ENCODE peak calls at places on chromosomes 16 and 17, in seven cellular contexts. One of them, this sample, is unnamed.

GRCh38 chr16:57826706-57827625 is 24.7 kb upstream of the KIFC3 start:
- DNase-seq in HS-27A: no peak
- DNase-seq in activated naive CD4-positive, alpha-beta T cell: no peak
- DNase-seq in thoracic aorta: no peak
- DNase-seq in endodermal cell: no peak
- DNase-seq in activated CD8-positive, alpha-beta T cell treated with anti-CD3 and anti-CD28 coated beads, Interleukin-2, amount 10 ng/mL, durations not matched to agents 7 days and 5 days: no peak
- DNase-seq in IMR-90: no peak
- DNase-seq in this sample: no peak

GRCh38 chr16:22789281-22789945 is 24.5 kb upstream of the HS3ST2 start:
- DNase-seq in HS-27A: no peak
- DNase-seq in activated naive CD4-positive, alpha-beta T cell: no peak
- DNase-seq in thoracic aorta: no peak
- DNase-seq in endodermal cell: no peak
- DNase-seq in activated CD8-positive, alpha-beta T cell treated with anti-CD3 and anti-CD28 coated beads, Interleukin-2, amount 10 ng/mL, durations not matched to agents 7 days and 5 days: no peak
- DNase-seq in IMR-90: no peak
- DNase-seq in this sample: no peak

GRCh38 chr17:72719582-72720493 is 372.6 kb downstream of the SLC39A11 start:
- DNase-seq in HS-27A: no peak
- DNase-seq in activated naive CD4-positive, alpha-beta T cell: no peak
- DNase-seq in thoracic aorta: no peak
- DNase-seq in endodermal cell: no peak
- DNase-seq in activated CD8-positive, alpha-beta T cell treated with anti-CD3 and anti-CD28 coated beads, Interleukin-2, amount 10 ng/mL, durations not matched to agents 7 days and 5 days: peak
- DNase-seq in IMR-90: peak
- DNase-seq in this sample: no peak

GRCh38 chr17:7228920-7229319 is 5.4 kb downstream of the DVL2 start:
- DNase-seq in HS-27A: no peak
- DNase-seq in activated naive CD4-positive, alpha-beta T cell: no peak
- DNase-seq in thoracic aorta: no peak
- DNase-seq in endodermal cell: no peak
- DNase-seq in activated CD8-positive, alpha-beta T cell treated with anti-CD3 and anti-CD28 coated beads, Interleukin-2, amount 10 ng/mL, durations not matched to agents 7 days and 5 days: no peak
- DNase-seq in IMR-90: no peak
- DNase-seq in this sample: no peak

GRCh38 chr16:53892155-53892554 is 188.2 kb downstream of the FTO start:
- DNase-seq in HS-27A: no peak
- DNase-seq in activated naive CD4-positive, alpha-beta T cell: no peak
- DNase-seq in thoracic aorta: no peak
- DNase-seq in endodermal cell: peak
- DNase-seq in activated CD8-positive, alpha-beta T cell treated with anti-CD3 and anti-CD28 coated beads, Interleukin-2, amount 10 ng/mL, durations not matched to agents 7 days and 5 days: peak
- DNase-seq in IMR-90: peak
- DNase-seq in this sample: peak

GRCh38 chr17:29126268-29126923 is 53.8 kb downstream of the MYO18A start:
- DNase-seq in HS-27A: no peak
- DNase-seq in activated naive CD4-positive, alpha-beta T cell: no peak
- DNase-seq in thoracic aorta: no peak
- DNase-seq in endodermal cell: no peak
- DNase-seq in activated CD8-positive, alpha-beta T cell treated with anti-CD3 and anti-CD28 coated beads, Interleukin-2, amount 10 ng/mL, durations not matched to agents 7 days and 5 days: no peak
- DNase-seq in IMR-90: no peak
- DNase-seq in this sample: no peak

GRCh38 chr17:50059759-50060273 is 3.9 kb downstream of the ITGA3 start:
- DNase-seq in HS-27A: no peak
- DNase-seq in activated naive CD4-positive, alpha-beta T cell: no peak
- DNase-seq in thoracic aorta: peak
- DNase-seq in endodermal cell: peak
- DNase-seq in activated CD8-positive, alpha-beta T cell treated with anti-CD3 and anti-CD28 coated beads, Interleukin-2, amount 10 ng/mL, durations not matched to agents 7 days and 5 days: no peak
- DNase-seq in IMR-90: peak
- DNase-seq in this sample: no peak

GRCh38 chr16:10611825-10612342 is 31.5 kb upstream of the EMP2 start:
- DNase-seq in HS-27A: no peak
- DNase-seq in activated naive CD4-positive, alpha-beta T cell: no peak
- DNase-seq in thoracic aorta: no peak
- DNase-seq in endodermal cell: no peak
- DNase-seq in activated CD8-positive, alpha-beta T cell treated with anti-CD3 and anti-CD28 coated beads, Interleukin-2, amount 10 ng/mL, durations not matched to agents 7 days and 5 days: no peak
- DNase-seq in IMR-90: no peak
- DNase-seq in this sample: no peak

GRCh38 chr16:49755291-49755611 is 100.7 kb downstream of the ZNF423 start:
- DNase-seq in HS-27A: no peak
- DNase-seq in activated naive CD4-positive, alpha-beta T cell: no peak
- DNase-seq in thoracic aorta: no peak
- DNase-seq in endodermal cell: no peak
- DNase-seq in activated CD8-positive, alpha-beta T cell treated with anti-CD3 and anti-CD28 coated beads, Interleukin-2, amount 10 ng/mL, durations not matched to agents 7 days and 5 days: no peak
- DNase-seq in IMR-90: peak
- DNase-seq in this sample: peak

GRCh38 chr17:20300399-20301037 is 166.8 kb downstream of the LGALS9B start:
- DNase-seq in HS-27A: no peak
- DNase-seq in activated naive CD4-positive, alpha-beta T cell: no peak
- DNase-seq in thoracic aorta: no peak
- DNase-seq in endodermal cell: peak
- DNase-seq in activated CD8-positive, alpha-beta T cell treated with anti-CD3 and anti-CD28 coated beads, Interleukin-2, amount 10 ng/mL, durations not matched to agents 7 days and 5 days: no peak
- DNase-seq in IMR-90: peak
- DNase-seq in this sample: no peak

GRCh38 chr16:75244844-75245758 is 6.3 kb downstream of the BCAR1 start:
- DNase-seq in HS-27A: peak
- DNase-seq in activated naive CD4-positive, alpha-beta T cell: no peak
- DNase-seq in thoracic aorta: peak
- DNase-seq in endodermal cell: peak
- DNase-seq in activated CD8-positive, alpha-beta T cell treated with anti-CD3 and anti-CD28 coated beads, Interleukin-2, amount 10 ng/mL, durations not matched to agents 7 days and 5 days: no peak
- DNase-seq in IMR-90: peak
- DNase-seq in this sample: peak

GRCh38 chr17:80498242-80498919 is 22.0 kb upstream of the NPTX1 start:
- DNase-seq in HS-27A: no peak
- DNase-seq in activated naive CD4-positive, alpha-beta T cell: no peak
- DNase-seq in thoracic aorta: no peak
- DNase-seq in endodermal cell: no peak
- DNase-seq in activated CD8-positive, alpha-beta T cell treated with anti-CD3 and anti-CD28 coated beads, Interleukin-2, amount 10 ng/mL, durations not matched to agents 7 days and 5 days: no peak
- DNase-seq in IMR-90: peak
- DNase-seq in this sample: peak

GRCh38 chr17:75587718-75588545 is at the start of gene MYO15B:
- DNase-seq in HS-27A: no peak
- DNase-seq in activated naive CD4-positive, alpha-beta T cell: no peak
- DNase-seq in thoracic aorta: no peak
- DNase-seq in endodermal cell: peak
- DNase-seq in activated CD8-positive, alpha-beta T cell treated with anti-CD3 and anti-CD28 coated beads, Interleukin-2, amount 10 ng/mL, durations not matched to agents 7 days and 5 days: peak
- DNase-seq in IMR-90: no peak
- DNase-seq in this sample: peak